ENCODE peak calls at places on chromosomes 1 and 21, in five cellular contexts. One of them, this sample, is unnamed.
A peak's percentile ranks its signal among the peaks of the same experiment; 100 is the strongest.

GRCh38 chr1:63643926-63644325 is 50.7 kb downstream of the PGM1 start:
- DNase-seq in heart left ventricle: peak; percentile 61
- DNase-seq in GM12891: no peak
- DNase-seq in esophagus squamous epithelium: no peak
- DNase-seq in prostate gland: no peak
- DNase-seq in this sample: no peak

GRCh38 chr1:162094271-162094670 is 24.8 kb downstream of the NOS1AP start:
- DNase-seq in heart left ventricle: no peak
- DNase-seq in GM12891: no peak
- DNase-seq in esophagus squamous epithelium: no peak
- DNase-seq in prostate gland: no peak
- DNase-seq in this sample: no peak

GRCh38 chr1:67555487-67556296 is 125.5 kb upstream of the SERBP1 start:
- DNase-seq in heart left ventricle: no peak
- DNase-seq in GM12891: no peak
- DNase-seq in esophagus squamous epithelium: no peak
- DNase-seq in prostate gland: no peak
- DNase-seq in this sample: no peak

GRCh38 chr1:89942825-89943658 is 51.9 kb upstream of the ZNF326 start:
- DNase-seq in heart left ventricle: no peak
- DNase-seq in GM12891: no peak
- DNase-seq in esophagus squamous epithelium: no peak
- DNase-seq in prostate gland: no peak
- DNase-seq in this sample: no peak

GRCh38 chr21:28207776-28208175 is 784.9 kb downstream of the LTN1 start:
- DNase-seq in heart left ventricle: no peak
- DNase-seq in GM12891: no peak
- DNase-seq in esophagus squamous epithelium: no peak
- DNase-seq in prostate gland: no peak
- DNase-seq in this sample: no peak

GRCh38 chr1:245953876-245954660 is 553.0 kb downstream of the SMYD3 start:
- DNase-seq in heart left ventricle: no peak
- DNase-seq in GM12891: no peak
- DNase-seq in esophagus squamous epithelium: no peak
- DNase-seq in prostate gland: no peak
- DNase-seq in this sample: no peak

GRCh38 chr1:152906023-152906565 is 2.3 kb upstream of the IVL start:
- DNase-seq in heart left ventricle: no peak
- DNase-seq in GM12891: no peak
- DNase-seq in esophagus squamous epithelium: no peak
- DNase-seq in prostate gland: no peak
- DNase-seq in this sample: no peak

GRCh38 chr1:231311696-231312095 is 26.0 kb downstream of the EXOC8 start:
- DNase-seq in heart left ventricle: no peak
- DNase-seq in GM12891: no peak
- DNase-seq in esophagus squamous epithelium: no peak
- DNase-seq in prostate gland: no peak
- DNase-seq in this sample: no peak

GRCh38 chr1:34806396-34806795 is 13.6 kb downstream of the GJA4 start:
- DNase-seq in heart left ventricle: no peak
- DNase-seq in GM12891: no peak
- DNase-seq in esophagus squamous epithelium: no peak
- DNase-seq in prostate gland: no peak
- DNase-seq in this sample: no peak

GRCh38 chr1:94199398-94199797 is 38.0 kb downstream of the ARHGAP29 start:
- DNase-seq in heart left ventricle: no peak
- DNase-seq in GM12891: no peak
- DNase-seq in esophagus squamous epithelium: no peak
- DNase-seq in prostate gland: no peak
- DNase-seq in this sample: no peak

GRCh38 chr1:185439727-185440415 is 122.8 kb upstream of the IVNS1ABP start:
- DNase-seq in heart left ventricle: peak; percentile 32
- DNase-seq in GM12891: peak; percentile 1
- DNase-seq in esophagus squamous epithelium: no peak
- DNase-seq in prostate gland: no peak
- DNase-seq in this sample: no peak

GRCh38 chr1:23745515-23745914 is 2.2 kb downstream of the ELOA start:
- DNase-seq in heart left ventricle: no peak
- DNase-seq in GM12891: peak; percentile 47
- DNase-seq in esophagus squamous epithelium: no peak
- DNase-seq in prostate gland: no peak
- DNase-seq in this sample: no peak

GRCh38 chr1:11374079-11374747 is 101.2 kb downstream of the UBIAD1 start:
- DNase-seq in heart left ventricle: no peak
- DNase-seq in GM12891: no peak
- DNase-seq in esophagus squamous epithelium: no peak
- DNase-seq in prostate gland: no peak
- DNase-seq in this sample: peak; percentile 17

GRCh38 chr1:156090138-156090821 is 8.0 kb upstream of the MEX3A start:
- DNase-seq in heart left ventricle: no peak
- DNase-seq in GM12891: no peak
- DNase-seq in esophagus squamous epithelium: no peak
- DNase-seq in prostate gland: no peak
- DNase-seq in this sample: no peak

GRCh38 chr1:47840338-47840737 is 156.8 kb downstream of the TRABD2B start:
- DNase-seq in heart left ventricle: no peak
- DNase-seq in GM12891: no peak
- DNase-seq in esophagus squamous epithelium: no peak
- DNase-seq in prostate gland: no peak
- DNase-seq in this sample: no peak

GRCh38 chr1:2232916-2233438 is 4.9 kb downstream of the SKI start:
- DNase-seq in heart left ventricle: no peak
- DNase-seq in GM12891: no peak
- DNase-seq in esophagus squamous epithelium: no peak
- DNase-seq in prostate gland: no peak
- DNase-seq in this sample: no peak

GRCh38 chr1:231418101-231418740 is 3.9 kb downstream of the EGLN1 start:
- DNase-seq in heart left ventricle: no peak
- DNase-seq in GM12891: no peak
- DNase-seq in esophagus squamous epithelium: no peak
- DNase-seq in prostate gland: no peak
- DNase-seq in this sample: no peak

GRCh38 chr1:199298825-199299224 is 660.0 kb downstream of the PTPRC start:
- DNase-seq in heart left ventricle: no peak
- DNase-seq in GM12891: no peak
- DNase-seq in esophagus squamous epithelium: no peak
- DNase-seq in prostate gland: no peak
- DNase-seq in this sample: no peak

GRCh38 chr1:10242811-10243210 is 32.4 kb downstream of the KIF1B start:
- DNase-seq in heart left ventricle: no peak
- DNase-seq in GM12891: no peak
- DNase-seq in esophagus squamous epithelium: no peak
- DNase-seq in prostate gland: no peak
- DNase-seq in this sample: no peak

GRCh38 chr1:83999316-83999819 is 436 bp upstream of the TTLL7 start:
- DNase-seq in heart left ventricle: peak; percentile 71
- DNase-seq in GM12891: peak; percentile 42
- DNase-seq in esophagus squamous epithelium: no peak
- DNase-seq in prostate gland: peak; percentile 77
- DNase-seq in this sample: peak; percentile 57

GRCh38 chr1:85137660-85138059 is 63.2 kb downstream of the SYDE2 start:
- DNase-seq in heart left ventricle: peak; percentile 75
- DNase-seq in GM12891: no peak
- DNase-seq in esophagus squamous epithelium: no peak
- DNase-seq in prostate gland: peak; percentile 31
- DNase-seq in this sample: no peak

GRCh38 chr1:67634396-67634935 is 50.5 kb upstream of the GADD45A start:
- DNase-seq in heart left ventricle: no peak
- DNase-seq in GM12891: no peak
- DNase-seq in esophagus squamous epithelium: no peak
- DNase-seq in prostate gland: no peak
- DNase-seq in this sample: no peak

GRCh38 chr1:241356519-241357365 is at the start of gene RGS7:
- DNase-seq in heart left ventricle: no peak
- DNase-seq in GM12891: peak; percentile 35
- DNase-seq in esophagus squamous epithelium: no peak
- DNase-seq in prostate gland: peak; percentile 18
- DNase-seq in this sample: peak; percentile 56

GRCh38 chr1:155858805-155859233 is 548 bp upstream of the SYT11 start:
- DNase-seq in heart left ventricle: peak; percentile 31
- DNase-seq in GM12891: no peak
- DNase-seq in esophagus squamous epithelium: no peak
- DNase-seq in prostate gland: no peak
- DNase-seq in this sample: peak; percentile 64

GRCh38 chr1:15886613-15887167 is 39.2 kb downstream of the SPEN start:
- DNase-seq in heart left ventricle: no peak
- DNase-seq in GM12891: no peak
- DNase-seq in esophagus squamous epithelium: no peak
- DNase-seq in prostate gland: no peak
- DNase-seq in this sample: no peak

GRCh38 chr21:45050786-45051489 is 23.4 kb upstream of the ADARB1 start:
- DNase-seq in heart left ventricle: no peak
- DNase-seq in GM12891: no peak
- DNase-seq in esophagus squamous epithelium: no peak
- DNase-seq in prostate gland: no peak
- DNase-seq in this sample: no peak

GRCh38 chr21:36567216-36567917 is 87.4 kb upstream of the CLDN14 start:
- DNase-seq in heart left ventricle: no peak
- DNase-seq in GM12891: no peak
- DNase-seq in esophagus squamous epithelium: no peak
- DNase-seq in prostate gland: no peak
- DNase-seq in this sample: no peak

GRCh38 chr1:21439721-21440629 is at the start of gene NBPF3:
- DNase-seq in heart left ventricle: peak; percentile 92
- DNase-seq in GM12891: peak; percentile 70
- DNase-seq in esophagus squamous epithelium: peak; percentile 59
- DNase-seq in prostate gland: peak; percentile 93
- DNase-seq in this sample: peak; percentile 83
- TF ChIP-seq POLR2A in heart left ventricle: no peak
- TF ChIP-seq POLR2A in GM12891: no peak
- TF ChIP-seq POLR2A in esophagus squamous epithelium: no peak
- TF ChIP-seq POLR2A in prostate gland: peak; percentile 84
- TF ChIP-seq POLR2A in this sample: peak; percentile 26

DNA sequence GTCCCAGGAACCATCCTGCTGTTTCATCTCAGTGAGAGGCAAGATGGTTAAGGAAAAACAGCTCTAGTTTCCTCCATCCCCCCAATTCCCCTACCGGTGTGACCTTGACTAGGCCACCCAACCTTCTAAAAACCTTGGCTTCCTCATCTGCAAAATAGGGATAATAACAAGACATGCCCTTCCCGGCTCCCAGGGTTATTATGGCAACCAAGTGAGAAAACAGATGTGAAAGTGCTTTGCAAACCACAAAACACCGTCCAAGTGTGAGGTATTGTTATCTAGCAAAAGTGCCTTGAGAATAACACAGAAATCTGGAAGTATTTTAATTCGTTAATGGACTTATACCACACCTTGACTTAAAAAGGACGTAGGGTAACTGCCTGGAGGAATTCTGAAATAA is 62.7 kb downstream of the ITPKB start:
- DNase-seq in heart left ventricle: no peak
- DNase-seq in GM12891: no peak
- DNase-seq in esophagus squamous epithelium: no peak
- DNase-seq in prostate gland: no peak
- DNase-seq in this sample: no peak
- TF ChIP-seq POLR2A in heart left ventricle: no peak
- TF ChIP-seq POLR2A in GM12891: no peak
- TF ChIP-seq POLR2A in esophagus squamous epithelium: no peak
- TF ChIP-seq POLR2A in prostate gland: no peak
- TF ChIP-seq POLR2A in this sample: no peak

GRCh38 chr1:26696191-26696644 is 403 bp downstream of the ARID1A start:
- DNase-seq in heart left ventricle: no peak
- DNase-seq in GM12891: no peak
- DNase-seq in esophagus squamous epithelium: no peak
- DNase-seq in prostate gland: no peak
- DNase-seq in this sample: peak; percentile 68

GRCh38 chr1:26696645-26697440 is 1.0 kb downstream of the ARID1A start:
- DNase-seq in heart left ventricle: peak; percentile 40
- DNase-seq in GM12891: no peak
- DNase-seq in esophagus squamous epithelium: no peak
- DNase-seq in prostate gland: no peak
- DNase-seq in this sample: peak; percentile 30

GRCh38 chr1:26697441-26697977 is 1.7 kb downstream of the ARID1A start:
- DNase-seq in heart left ventricle: no peak
- DNase-seq in GM12891: no peak
- DNase-seq in esophagus squamous epithelium: no peak
- DNase-seq in prostate gland: no peak
- DNase-seq in this sample: peak; percentile 33

GRCh38 chr1:26700711-26701110 is 4.9 kb downstream of the ARID1A start:
- DNase-seq in heart left ventricle: no peak
- DNase-seq in GM12891: no peak
- DNase-seq in esophagus squamous epithelium: no peak
- DNase-seq in prostate gland: no peak
- DNase-seq in this sample: no peak

DNA sequence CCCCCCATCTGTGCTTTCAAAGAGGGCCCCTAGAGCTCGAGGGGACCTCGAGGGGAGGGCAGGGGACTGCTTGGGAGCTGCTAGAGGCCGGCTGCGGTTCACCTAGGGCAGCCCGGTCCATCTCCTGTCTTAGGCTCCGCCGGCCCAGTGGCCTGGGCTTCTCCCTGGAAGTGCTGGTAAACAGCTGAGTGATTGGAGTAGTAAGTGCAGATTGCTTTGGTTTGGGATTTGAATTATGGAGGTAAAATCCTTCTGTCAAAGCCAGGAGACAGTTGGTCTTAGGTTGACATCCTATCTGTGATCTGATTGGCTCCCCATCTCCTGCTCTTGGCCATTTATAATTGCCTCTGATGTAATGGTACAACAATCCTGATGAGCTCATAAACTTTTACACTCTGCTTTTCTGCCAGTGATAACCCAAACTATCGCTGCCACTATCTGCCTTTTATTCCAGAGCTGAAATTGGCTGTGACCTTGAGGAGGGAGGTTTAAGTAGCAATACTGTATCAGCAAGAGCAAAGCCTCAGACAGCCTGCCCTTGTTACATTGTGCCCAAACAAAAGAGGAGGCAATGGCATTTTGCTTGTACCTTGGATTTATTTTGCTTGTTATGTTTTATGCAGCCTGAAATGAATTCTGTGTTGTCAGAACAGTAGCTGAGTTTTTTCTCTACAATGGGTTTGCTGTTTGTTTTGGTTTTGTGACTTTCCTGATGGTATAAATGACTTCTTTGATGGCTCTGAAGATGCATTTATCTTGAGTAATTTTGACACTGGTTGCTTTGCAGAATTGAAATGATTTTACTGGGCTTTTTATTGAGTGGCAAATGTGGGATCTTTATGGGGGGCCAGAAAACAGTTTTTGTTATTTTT is 2.4 kb downstream of the ARID1A start:
- DNase-seq in heart left ventricle: no peak
- DNase-seq in GM12891: no peak
- DNase-seq in esophagus squamous epithelium: no peak
- DNase-seq in prostate gland: peak; percentile 81
- DNase-seq in this sample: peak; percentile 50
- TF ChIP-seq POLR2A in heart left ventricle: no peak
- TF ChIP-seq POLR2A in GM12891: peak; percentile 52
- TF ChIP-seq POLR2A in esophagus squamous epithelium: peak; percentile 57
- TF ChIP-seq POLR2A in prostate gland: peak; percentile 89
- TF ChIP-seq POLR2A in this sample: peak; percentile 23

DNA sequence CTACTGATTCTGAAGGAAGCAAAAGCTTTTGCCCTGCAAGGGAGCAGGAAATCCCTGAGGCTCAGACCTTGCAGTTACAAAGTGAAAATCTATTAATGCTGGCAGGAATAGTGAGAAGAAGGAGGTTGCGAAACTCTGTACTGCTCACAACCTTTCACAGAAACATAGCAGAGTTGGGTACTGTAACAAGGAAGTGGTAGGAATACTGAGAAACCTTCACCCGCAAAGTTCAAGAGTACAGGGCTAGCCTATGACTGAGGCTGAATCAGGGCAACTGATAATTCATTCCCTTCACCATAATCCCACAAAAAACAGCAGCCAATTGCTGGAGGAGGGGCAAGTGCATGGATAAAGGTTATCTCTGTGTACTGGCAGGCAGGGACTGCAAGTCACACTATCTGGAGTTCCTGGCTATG is 23.9 kb upstream of the KCTD3 start:
- DNase-seq in heart left ventricle: no peak
- DNase-seq in GM12891: no peak
- DNase-seq in esophagus squamous epithelium: no peak
- DNase-seq in prostate gland: peak; percentile 12
- DNase-seq in this sample: no peak
- TF ChIP-seq POLR2A in heart left ventricle: no peak
- TF ChIP-seq POLR2A in GM12891: no peak
- TF ChIP-seq POLR2A in esophagus squamous epithelium: no peak
- TF ChIP-seq POLR2A in prostate gland: no peak
- TF ChIP-seq POLR2A in this sample: no peak

This sample was measured in ovary.